ENCODE peak calls at places on chromosomes 2 and 18, in eight cellular contexts. One of them, this sample, is unnamed.

GRCh38 chr2:215667544-215668243 is 231.8 kb upstream of the FN1 start:
- DNase-seq in stimulated activated naive CD4-positive, alpha-beta T cell treated with Interleukin-2 at 50 U/mL for 16 hours: no peak
- DNase-seq in left colon: no peak
- DNase-seq in sigmoid colon: no peak
- DNase-seq in left cardiac atrium: no peak
- DNase-seq in brain pericyte: no peak
- DNase-seq in A549: no peak
- DNase-seq in transverse colon: no peak
- DNase-seq in this sample: no peak

GRCh38 chr2:9665903-9666302 is 35.1 kb upstream of the YWHAQ start:
- DNase-seq in stimulated activated naive CD4-positive, alpha-beta T cell treated with Interleukin-2 at 50 U/mL for 16 hours: no peak
- DNase-seq in left colon: no peak
- DNase-seq in sigmoid colon: no peak
- DNase-seq in left cardiac atrium: no peak
- DNase-seq in brain pericyte: peak; percentile 85
- DNase-seq in A549: no peak
- DNase-seq in transverse colon: no peak
- DNase-seq in this sample: no peak

GRCh38 chr2:136048886-136049832 is 63.7 kb upstream of the DARS1 start:
- DNase-seq in stimulated activated naive CD4-positive, alpha-beta T cell treated with Interleukin-2 at 50 U/mL for 16 hours: no peak
- DNase-seq in left colon: no peak
- DNase-seq in sigmoid colon: no peak
- DNase-seq in left cardiac atrium: no peak
- DNase-seq in brain pericyte: no peak
- DNase-seq in A549: no peak
- DNase-seq in transverse colon: no peak
- DNase-seq in this sample: no peak

GRCh38 chr2:2642906-2643890 is 312.1 kb upstream of the MYT1L start:
- DNase-seq in stimulated activated naive CD4-positive, alpha-beta T cell treated with Interleukin-2 at 50 U/mL for 16 hours: no peak
- DNase-seq in left colon: no peak
- DNase-seq in sigmoid colon: peak; percentile 54
- DNase-seq in left cardiac atrium: no peak
- DNase-seq in brain pericyte: no peak
- DNase-seq in A549: no peak
- DNase-seq in transverse colon: no peak
- DNase-seq in this sample: no peak

GRCh38 chr2:236857781-236858180 is 227.9 kb upstream of the COPS8 start:
- DNase-seq in stimulated activated naive CD4-positive, alpha-beta T cell treated with Interleukin-2 at 50 U/mL for 16 hours: no peak
- DNase-seq in left colon: no peak
- DNase-seq in sigmoid colon: peak; percentile 46
- DNase-seq in left cardiac atrium: no peak
- DNase-seq in brain pericyte: no peak
- DNase-seq in A549: no peak
- DNase-seq in transverse colon: no peak
- DNase-seq in this sample: no peak

GRCh38 chr2:611519-611918 is 65.7 kb downstream of the TMEM18 start:
- DNase-seq in stimulated activated naive CD4-positive, alpha-beta T cell treated with Interleukin-2 at 50 U/mL for 16 hours: no peak
- DNase-seq in left colon: no peak
- DNase-seq in sigmoid colon: no peak
- DNase-seq in left cardiac atrium: no peak
- DNase-seq in brain pericyte: no peak
- DNase-seq in A549: no peak
- DNase-seq in transverse colon: no peak
- DNase-seq in this sample: no peak

GRCh38 chr2:182980115-182980514 is 58.1 kb downstream of the NCKAP1 start:
- DNase-seq in stimulated activated naive CD4-positive, alpha-beta T cell treated with Interleukin-2 at 50 U/mL for 16 hours: no peak
- DNase-seq in left colon: no peak
- DNase-seq in sigmoid colon: no peak
- DNase-seq in left cardiac atrium: no peak
- DNase-seq in brain pericyte: peak; percentile 15
- DNase-seq in A549: peak; percentile 33
- DNase-seq in transverse colon: no peak
- DNase-seq in this sample: no peak

GRCh38 chr2:3105814-3106569 is 271.6 kb downstream of the EIPR1 start:
- DNase-seq in stimulated activated naive CD4-positive, alpha-beta T cell treated with Interleukin-2 at 50 U/mL for 16 hours: no peak
- DNase-seq in left colon: no peak
- DNase-seq in sigmoid colon: no peak
- DNase-seq in left cardiac atrium: no peak
- DNase-seq in brain pericyte: no peak
- DNase-seq in A549: no peak
- DNase-seq in transverse colon: no peak
- DNase-seq in this sample: no peak

GRCh38 chr2:144501118-144501517 is 18.8 kb downstream of the ZEB2 start:
- DNase-seq in stimulated activated naive CD4-positive, alpha-beta T cell treated with Interleukin-2 at 50 U/mL for 16 hours: no peak
- DNase-seq in left colon: no peak
- DNase-seq in sigmoid colon: no peak
- DNase-seq in left cardiac atrium: no peak
- DNase-seq in brain pericyte: no peak
- DNase-seq in A549: no peak
- DNase-seq in transverse colon: no peak
- DNase-seq in this sample: no peak

GRCh38 chr2:216404010-216404618 is 8.2 kb upstream of the SMARCAL1 start:
- DNase-seq in stimulated activated naive CD4-positive, alpha-beta T cell treated with Interleukin-2 at 50 U/mL for 16 hours: peak; percentile 5
- DNase-seq in left colon: no peak
- DNase-seq in sigmoid colon: no peak
- DNase-seq in left cardiac atrium: no peak
- DNase-seq in brain pericyte: no peak
- DNase-seq in A549: peak; percentile 20
- DNase-seq in transverse colon: peak; percentile 36
- DNase-seq in this sample: no peak

GRCh38 chr2:216151313-216152030 is 42.3 kb downstream of the XRCC5 start:
- DNase-seq in stimulated activated naive CD4-positive, alpha-beta T cell treated with Interleukin-2 at 50 U/mL for 16 hours: no peak
- DNase-seq in left colon: no peak
- DNase-seq in sigmoid colon: no peak
- DNase-seq in left cardiac atrium: no peak
- DNase-seq in brain pericyte: no peak
- DNase-seq in A549: no peak
- DNase-seq in transverse colon: no peak
- DNase-seq in this sample: no peak

GRCh38 chr2:213640742-213641425 is 356.6 kb downstream of the SPAG16 start:
- DNase-seq in stimulated activated naive CD4-positive, alpha-beta T cell treated with Interleukin-2 at 50 U/mL for 16 hours: no peak
- DNase-seq in left colon: no peak
- DNase-seq in sigmoid colon: no peak
- DNase-seq in left cardiac atrium: no peak
- DNase-seq in brain pericyte: no peak
- DNase-seq in A549: no peak
- DNase-seq in transverse colon: no peak
- DNase-seq in this sample: no peak

GRCh38 chr2:100257939-100258338 is 64.4 kb downstream of the LONRF2 start:
- DNase-seq in stimulated activated naive CD4-positive, alpha-beta T cell treated with Interleukin-2 at 50 U/mL for 16 hours: no peak
- DNase-seq in left colon: no peak
- DNase-seq in sigmoid colon: no peak
- DNase-seq in left cardiac atrium: no peak
- DNase-seq in brain pericyte: no peak
- DNase-seq in A549: no peak
- DNase-seq in transverse colon: no peak
- DNase-seq in this sample: no peak

GRCh38 chr18:45628979-45629958 is 14.0 kb downstream of the SLC14A2 start:
- DNase-seq in stimulated activated naive CD4-positive, alpha-beta T cell treated with Interleukin-2 at 50 U/mL for 16 hours: no peak
- DNase-seq in left colon: no peak
- DNase-seq in sigmoid colon: no peak
- DNase-seq in left cardiac atrium: no peak
- DNase-seq in brain pericyte: no peak
- DNase-seq in A549: no peak
- DNase-seq in transverse colon: no peak
- DNase-seq in this sample: no peak

GRCh38 chr2:151728736-151729415 is 5.4 kb downstream of the NEB start:
- DNase-seq in stimulated activated naive CD4-positive, alpha-beta T cell treated with Interleukin-2 at 50 U/mL for 16 hours: no peak
- DNase-seq in left colon: no peak
- DNase-seq in sigmoid colon: no peak
- DNase-seq in left cardiac atrium: no peak
- DNase-seq in brain pericyte: no peak
- DNase-seq in A549: no peak
- DNase-seq in transverse colon: no peak
- DNase-seq in this sample: no peak

GRCh38 chr2:230713331-230714121 is 884 bp downstream of the CAB39 start:
- DNase-seq in stimulated activated naive CD4-positive, alpha-beta T cell treated with Interleukin-2 at 50 U/mL for 16 hours: peak; percentile 31
- DNase-seq in left colon: peak; percentile 46
- DNase-seq in sigmoid colon: peak; percentile 73
- DNase-seq in left cardiac atrium: peak; percentile 62
- DNase-seq in brain pericyte: no peak
- DNase-seq in A549: no peak
- DNase-seq in transverse colon: peak; percentile 64
- DNase-seq in this sample: peak; percentile 34

GRCh38 chr2:75130171-75130570 is 69.1 kb downstream of the TACR1 start:
- DNase-seq in stimulated activated naive CD4-positive, alpha-beta T cell treated with Interleukin-2 at 50 U/mL for 16 hours: no peak
- DNase-seq in left colon: no peak
- DNase-seq in sigmoid colon: no peak
- DNase-seq in left cardiac atrium: no peak
- DNase-seq in brain pericyte: no peak
- DNase-seq in A549: no peak
- DNase-seq in transverse colon: no peak
- DNase-seq in this sample: no peak

GRCh38 chr2:85772841-85773491 is 19.2 kb downstream of the ATOH8 start:
- DNase-seq in stimulated activated naive CD4-positive, alpha-beta T cell treated with Interleukin-2 at 50 U/mL for 16 hours: no peak
- DNase-seq in left colon: no peak
- DNase-seq in sigmoid colon: peak; percentile 89
- DNase-seq in left cardiac atrium: no peak
- DNase-seq in brain pericyte: no peak
- DNase-seq in A549: no peak
- DNase-seq in transverse colon: no peak
- DNase-seq in this sample: peak; percentile 63

GRCh38 chr2:181876614-181877063 is 14.9 kb upstream of the ITPRID2 start:
- DNase-seq in stimulated activated naive CD4-positive, alpha-beta T cell treated with Interleukin-2 at 50 U/mL for 16 hours: no peak
- DNase-seq in left colon: peak; percentile 65
- DNase-seq in sigmoid colon: no peak
- DNase-seq in left cardiac atrium: peak; percentile 18
- DNase-seq in brain pericyte: no peak
- DNase-seq in A549: peak; percentile 20
- DNase-seq in transverse colon: peak; percentile 62
- DNase-seq in this sample: no peak

GRCh38 chr18:62741118-62741566 is 25.8 kb downstream of the PHLPP1 start:
- DNase-seq in stimulated activated naive CD4-positive, alpha-beta T cell treated with Interleukin-2 at 50 U/mL for 16 hours: no peak
- DNase-seq in left colon: peak; percentile 47
- DNase-seq in sigmoid colon: peak; percentile 80
- DNase-seq in left cardiac atrium: no peak
- DNase-seq in brain pericyte: no peak
- DNase-seq in A549: peak; percentile 44
- DNase-seq in transverse colon: peak; percentile 42
- DNase-seq in this sample: no peak

GRCh38 chr2:127173073-127173472 is 47.0 kb downstream of the CYP27C1 start:
- DNase-seq in stimulated activated naive CD4-positive, alpha-beta T cell treated with Interleukin-2 at 50 U/mL for 16 hours: no peak
- DNase-seq in left colon: no peak
- DNase-seq in sigmoid colon: peak; percentile 83
- DNase-seq in left cardiac atrium: no peak
- DNase-seq in brain pericyte: peak; percentile 61
- DNase-seq in A549: no peak
- DNase-seq in transverse colon: no peak
- DNase-seq in this sample: peak; percentile 34

GRCh38 chr2:43343573-43344304 is 117.3 kb upstream of the ZFP36L2 start:
- DNase-seq in stimulated activated naive CD4-positive, alpha-beta T cell treated with Interleukin-2 at 50 U/mL for 16 hours: no peak
- DNase-seq in left colon: peak; percentile 69
- DNase-seq in sigmoid colon: peak; percentile 94
- DNase-seq in left cardiac atrium: peak; percentile 78
- DNase-seq in brain pericyte: no peak
- DNase-seq in A549: no peak
- DNase-seq in transverse colon: peak; percentile 70
- DNase-seq in this sample: peak; percentile 71

GRCh38 chr2:128494640-128495321 is 176.1 kb upstream of the HS6ST1 start:
- DNase-seq in stimulated activated naive CD4-positive, alpha-beta T cell treated with Interleukin-2 at 50 U/mL for 16 hours: no peak
- DNase-seq in left colon: no peak
- DNase-seq in sigmoid colon: no peak
- DNase-seq in left cardiac atrium: peak; percentile 50
- DNase-seq in brain pericyte: no peak
- DNase-seq in A549: no peak
- DNase-seq in transverse colon: no peak
- DNase-seq in this sample: no peak

GRCh38 chr18:54877076-54877475 is 48.8 kb downstream of the RAB27B start:
- DNase-seq in stimulated activated naive CD4-positive, alpha-beta T cell treated with Interleukin-2 at 50 U/mL for 16 hours: no peak
- DNase-seq in left colon: no peak
- DNase-seq in sigmoid colon: no peak
- DNase-seq in left cardiac atrium: no peak
- DNase-seq in brain pericyte: no peak
- DNase-seq in A549: no peak
- DNase-seq in transverse colon: no peak
- DNase-seq in this sample: no peak

GRCh38 chr2:231191896-231192872 is 6.2 kb upstream of the ARMC9 start:
- DNase-seq in stimulated activated naive CD4-positive, alpha-beta T cell treated with Interleukin-2 at 50 U/mL for 16 hours: no peak
- DNase-seq in left colon: peak; percentile 74
- DNase-seq in sigmoid colon: peak; percentile 97
- DNase-seq in left cardiac atrium: peak; percentile 88
- DNase-seq in brain pericyte: peak; percentile 50
- DNase-seq in A549: peak; percentile 40
- DNase-seq in transverse colon: peak; percentile 67
- DNase-seq in this sample: peak; percentile 72

GRCh38 chr18:10239138-10239537 is 215.3 kb upstream of the APCDD1 start:
- DNase-seq in stimulated activated naive CD4-positive, alpha-beta T cell treated with Interleukin-2 at 50 U/mL for 16 hours: no peak
- DNase-seq in left colon: no peak
- DNase-seq in sigmoid colon: peak; percentile 85
- DNase-seq in left cardiac atrium: peak; percentile 68
- DNase-seq in brain pericyte: no peak
- DNase-seq in A549: no peak
- DNase-seq in transverse colon: no peak
- DNase-seq in this sample: peak; percentile 38

GRCh38 chr18:27250471-27250870 is 65.4 kb upstream of the CHST9 start:
- DNase-seq in stimulated activated naive CD4-positive, alpha-beta T cell treated with Interleukin-2 at 50 U/mL for 16 hours: no peak
- DNase-seq in left colon: no peak
- DNase-seq in sigmoid colon: no peak
- DNase-seq in left cardiac atrium: no peak
- DNase-seq in brain pericyte: no peak
- DNase-seq in A549: no peak
- DNase-seq in transverse colon: no peak
- DNase-seq in this sample: no peak

This sample was measured in left ventricle myocardium inferior.